ENCODE peak calls at places on chromosomes 3 and 15, in ten cellular contexts. One of them, this sample, is unnamed. For H3K36me3, the result is how much of the 10 kb centered on the place peaks cover.

GRCh38 chr3:128413413-128414205 is 53.1 kb downstream of the DNAJB8 start:
- DNase-seq in upper lobe of right lung: no peak
- DNase-seq in lower lobe of right lung: no peak
- DNase-seq in IMR-90: no peak
- DNase-seq in tibial artery: no peak
- DNase-seq in Panc1: no peak
- DNase-seq in brain microvascular endothelial cell: no peak
- DNase-seq in stomach: no peak
- DNase-seq in spleen: no peak
- DNase-seq in neural progenitor cell: no peak
- DNase-seq in this sample: no peak

GRCh38 chr15:87416591-87417257 is 839.8 kb downstream of the NTRK3 start:
- DNase-seq in upper lobe of right lung: no peak
- DNase-seq in lower lobe of right lung: no peak
- DNase-seq in IMR-90: no peak
- DNase-seq in tibial artery: no peak
- DNase-seq in Panc1: no peak
- DNase-seq in brain microvascular endothelial cell: no peak
- DNase-seq in stomach: no peak
- DNase-seq in spleen: no peak
- DNase-seq in neural progenitor cell: no peak
- DNase-seq in this sample: no peak

GRCh38 chr3:178479860-178480259 is 56.4 kb upstream of the KCNMB2 start:
- DNase-seq in upper lobe of right lung: no peak
- DNase-seq in lower lobe of right lung: no peak
- DNase-seq in IMR-90: no peak
- DNase-seq in tibial artery: no peak
- DNase-seq in Panc1: no peak
- DNase-seq in brain microvascular endothelial cell: no peak
- DNase-seq in stomach: no peak
- DNase-seq in spleen: no peak
- DNase-seq in neural progenitor cell: no peak
- DNase-seq in this sample: no peak

GRCh38 chr3:34108976-34109375 is 310.5 kb downstream of the PDCD6IP start:
- DNase-seq in upper lobe of right lung: no peak
- DNase-seq in lower lobe of right lung: no peak
- DNase-seq in IMR-90: no peak
- DNase-seq in tibial artery: no peak
- DNase-seq in Panc1: no peak
- DNase-seq in brain microvascular endothelial cell: no peak
- DNase-seq in stomach: no peak
- DNase-seq in spleen: no peak
- DNase-seq in neural progenitor cell: no peak
- DNase-seq in this sample: no peak

GRCh38 chr15:70669006-70669602 is 94.3 kb downstream of the UACA start:
- DNase-seq in upper lobe of right lung: no peak
- DNase-seq in lower lobe of right lung: no peak
- DNase-seq in IMR-90: no peak
- DNase-seq in tibial artery: no peak
- DNase-seq in Panc1: no peak
- DNase-seq in brain microvascular endothelial cell: no peak
- DNase-seq in stomach: no peak
- DNase-seq in spleen: no peak
- DNase-seq in neural progenitor cell: no peak
- DNase-seq in this sample: no peak

GRCh38 chr3:23877324-23877980 is 39.3 kb downstream of the NKIRAS1 start:
- DNase-seq in upper lobe of right lung: no peak
- DNase-seq in lower lobe of right lung: no peak
- DNase-seq in IMR-90: peak
- DNase-seq in tibial artery: no peak
- DNase-seq in Panc1: no peak
- DNase-seq in brain microvascular endothelial cell: peak
- DNase-seq in stomach: no peak
- DNase-seq in spleen: no peak
- DNase-seq in neural progenitor cell: no peak
- DNase-seq in this sample: no peak

GRCh38 chr15:57624730-57625129 is 33.0 kb downstream of the MYZAP start:
- DNase-seq in upper lobe of right lung: no peak
- DNase-seq in lower lobe of right lung: no peak
- DNase-seq in IMR-90: no peak
- DNase-seq in tibial artery: no peak
- DNase-seq in Panc1: no peak
- DNase-seq in brain microvascular endothelial cell: no peak
- DNase-seq in stomach: no peak
- DNase-seq in spleen: no peak
- DNase-seq in neural progenitor cell: no peak
- DNase-seq in this sample: no peak

GRCh38 chr3:150763841-150764483 is 993 bp upstream of the SIAH2 start:
- DNase-seq in upper lobe of right lung: peak
- DNase-seq in lower lobe of right lung: peak
- DNase-seq in IMR-90: peak
- DNase-seq in tibial artery: peak
- DNase-seq in Panc1: no peak
- DNase-seq in brain microvascular endothelial cell: no peak
- DNase-seq in stomach: peak
- DNase-seq in spleen: peak
- DNase-seq in neural progenitor cell: peak
- DNase-seq in this sample: peak

GRCh38 chr3:58946875-58947274 is 103.0 kb downstream of the CFAP20DC start:
- DNase-seq in upper lobe of right lung: no peak
- DNase-seq in lower lobe of right lung: no peak
- DNase-seq in IMR-90: no peak
- DNase-seq in tibial artery: no peak
- DNase-seq in Panc1: no peak
- DNase-seq in brain microvascular endothelial cell: no peak
- DNase-seq in stomach: no peak
- DNase-seq in spleen: no peak
- DNase-seq in neural progenitor cell: no peak
- DNase-seq in this sample: no peak

GRCh38 chr3:109532257-109533216 is 195.2 kb upstream of the DPPA4 start:
- DNase-seq in upper lobe of right lung: no peak
- DNase-seq in lower lobe of right lung: no peak
- DNase-seq in IMR-90: peak
- DNase-seq in tibial artery: no peak
- DNase-seq in Panc1: no peak
- DNase-seq in brain microvascular endothelial cell: peak
- DNase-seq in stomach: peak
- DNase-seq in spleen: no peak
- DNase-seq in neural progenitor cell: peak
- DNase-seq in this sample: peak

GRCh38 chr3:129121016-129121791 is 400 bp downstream of the RAB43 start:
- DNase-seq in upper lobe of right lung: no peak
- DNase-seq in lower lobe of right lung: peak
- DNase-seq in IMR-90: peak
- DNase-seq in tibial artery: no peak
- DNase-seq in Panc1: no peak
- DNase-seq in brain microvascular endothelial cell: no peak
- DNase-seq in stomach: peak
- DNase-seq in spleen: no peak
- DNase-seq in neural progenitor cell: peak
- DNase-seq in this sample: peak

GRCh38 chr3:71095511-71096305 is 487.8 kb downstream of the FOXP1 start:
- DNase-seq in upper lobe of right lung: no peak
- DNase-seq in lower lobe of right lung: no peak
- DNase-seq in IMR-90: peak
- DNase-seq in tibial artery: no peak
- DNase-seq in Panc1: no peak
- DNase-seq in brain microvascular endothelial cell: no peak
- DNase-seq in stomach: no peak
- DNase-seq in spleen: no peak
- DNase-seq in neural progenitor cell: no peak
- DNase-seq in this sample: no peak

GRCh38 chr3:190180268-190180667 is 59.6 kb upstream of the P3H2 start:
- DNase-seq in upper lobe of right lung: no peak
- DNase-seq in lower lobe of right lung: no peak
- DNase-seq in IMR-90: peak
- DNase-seq in tibial artery: no peak
- DNase-seq in Panc1: no peak
- DNase-seq in brain microvascular endothelial cell: no peak
- DNase-seq in stomach: no peak
- DNase-seq in spleen: no peak
- DNase-seq in neural progenitor cell: no peak
- DNase-seq in this sample: no peak

GRCh38 chr3:104832530-104832929 is 534.2 kb upstream of the ALCAM start:
- DNase-seq in upper lobe of right lung: no peak
- DNase-seq in lower lobe of right lung: no peak
- DNase-seq in IMR-90: no peak
- DNase-seq in tibial artery: no peak
- DNase-seq in Panc1: no peak
- DNase-seq in brain microvascular endothelial cell: no peak
- DNase-seq in stomach: no peak
- DNase-seq in spleen: no peak
- DNase-seq in neural progenitor cell: no peak
- DNase-seq in this sample: no peak

GRCh38 chr15:79042213-79042928 is 48.2 kb downstream of the RASGRF1 start:
- DNase-seq in upper lobe of right lung: no peak
- DNase-seq in lower lobe of right lung: no peak
- DNase-seq in IMR-90: no peak
- DNase-seq in tibial artery: no peak
- DNase-seq in Panc1: no peak
- DNase-seq in brain microvascular endothelial cell: no peak
- DNase-seq in stomach: no peak
- DNase-seq in spleen: no peak
- DNase-seq in neural progenitor cell: no peak
- DNase-seq in this sample: no peak

GRCh38 chr3:11534011-11534782 is 109.5 kb downstream of the VGLL4 start:
- DNase-seq in upper lobe of right lung: no peak
- DNase-seq in lower lobe of right lung: no peak
- DNase-seq in IMR-90: no peak
- DNase-seq in tibial artery: peak
- DNase-seq in Panc1: no peak
- DNase-seq in brain microvascular endothelial cell: no peak
- DNase-seq in stomach: peak
- DNase-seq in spleen: no peak
- DNase-seq in neural progenitor cell: no peak
- DNase-seq in this sample: no peak

GRCh38 chr3:107884719-107885460 is 205.9 kb downstream of the CD47 start:
- DNase-seq in upper lobe of right lung: no peak
- DNase-seq in lower lobe of right lung: no peak
- DNase-seq in IMR-90: peak
- DNase-seq in tibial artery: no peak
- DNase-seq in Panc1: no peak
- DNase-seq in brain microvascular endothelial cell: no peak
- DNase-seq in stomach: no peak
- DNase-seq in spleen: no peak
- DNase-seq in neural progenitor cell: peak
- DNase-seq in this sample: no peak

GRCh38 chr3:69368129-69368741 is 17.7 kb downstream of the FRMD4B start:
- DNase-seq in upper lobe of right lung: no peak
- DNase-seq in lower lobe of right lung: no peak
- DNase-seq in IMR-90: no peak
- DNase-seq in tibial artery: no peak
- DNase-seq in Panc1: no peak
- DNase-seq in brain microvascular endothelial cell: no peak
- DNase-seq in stomach: no peak
- DNase-seq in spleen: no peak
- DNase-seq in neural progenitor cell: no peak
- DNase-seq in this sample: no peak

GRCh38 chr15:57031605-57032004 is 113.2 kb downstream of the TCF12 start:
- DNase-seq in upper lobe of right lung: no peak
- DNase-seq in lower lobe of right lung: no peak
- DNase-seq in IMR-90: peak
- DNase-seq in tibial artery: no peak
- DNase-seq in Panc1: no peak
- DNase-seq in brain microvascular endothelial cell: peak
- DNase-seq in stomach: no peak
- DNase-seq in spleen: no peak
- DNase-seq in neural progenitor cell: no peak
- DNase-seq in this sample: no peak

GRCh38 chr15:72994778-72995177 is 57.5 kb upstream of the NEO1 start:
- DNase-seq in upper lobe of right lung: no peak
- DNase-seq in lower lobe of right lung: no peak
- DNase-seq in IMR-90: no peak
- DNase-seq in tibial artery: no peak
- DNase-seq in Panc1: no peak
- DNase-seq in brain microvascular endothelial cell: no peak
- DNase-seq in stomach: peak
- DNase-seq in spleen: no peak
- DNase-seq in neural progenitor cell: no peak
- DNase-seq in this sample: no peak
- H3K4me3 ChIP-seq in upper lobe of right lung: no peak
- H3K4me3 ChIP-seq in lower lobe of right lung: no peak
- H3K4me3 ChIP-seq in IMR-90: no peak
- H3K4me3 ChIP-seq in tibial artery: no peak
- H3K4me3 ChIP-seq in Panc1: no peak
- H3K4me3 ChIP-seq in brain microvascular endothelial cell: no peak
- H3K4me3 ChIP-seq in stomach: no peak
- H3K4me3 ChIP-seq in spleen: no peak
- H3K4me3 ChIP-seq in neural progenitor cell: no peak
- H3K4me3 ChIP-seq in this sample: no peak

DNA sequence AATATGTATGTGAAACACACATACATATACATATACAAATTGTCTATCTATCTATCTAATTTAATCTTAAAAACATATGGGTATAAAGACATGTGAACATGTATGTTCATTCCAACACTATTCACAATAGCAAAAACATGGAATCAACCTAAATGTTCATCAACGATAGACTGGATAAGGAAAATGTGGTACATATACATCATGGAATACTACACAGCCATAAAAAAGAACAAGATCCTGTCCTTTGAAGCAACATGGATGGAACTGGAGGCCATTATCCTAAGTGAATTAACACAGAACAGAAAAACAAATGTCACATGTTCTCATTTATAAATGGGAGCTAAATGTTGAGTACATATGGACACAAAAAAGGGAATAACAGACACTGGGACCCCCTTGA is 5.8 kb downstream of the CCR9 start:
- DNase-seq in upper lobe of right lung: no peak
- DNase-seq in lower lobe of right lung: no peak
- DNase-seq in IMR-90: no peak
- DNase-seq in tibial artery: no peak
- DNase-seq in Panc1: no peak
- DNase-seq in brain microvascular endothelial cell: no peak
- DNase-seq in stomach: no peak
- DNase-seq in spleen: no peak
- DNase-seq in neural progenitor cell: no peak
- DNase-seq in this sample: no peak
- TF ChIP-seq CTCF in upper lobe of right lung: no peak
- TF ChIP-seq CTCF in lower lobe of right lung: no peak
- TF ChIP-seq CTCF in IMR-90: no peak
- TF ChIP-seq CTCF in tibial artery: no peak
- TF ChIP-seq CTCF in Panc1: no peak
- TF ChIP-seq CTCF in brain microvascular endothelial cell: no peak
- TF ChIP-seq CTCF in stomach: no peak
- TF ChIP-seq CTCF in spleen: no peak
- TF ChIP-seq CTCF in neural progenitor cell: no peak
- TF ChIP-seq CTCF in this sample: no peak

GRCh38 chr15:85693277-85693676 is 101.4 kb downstream of the KLHL25 start:
- DNase-seq in upper lobe of right lung: no peak
- DNase-seq in lower lobe of right lung: no peak
- DNase-seq in IMR-90: no peak
- DNase-seq in tibial artery: no peak
- DNase-seq in Panc1: no peak
- DNase-seq in brain microvascular endothelial cell: no peak
- DNase-seq in stomach: no peak
- DNase-seq in spleen: no peak
- DNase-seq in neural progenitor cell: no peak
- DNase-seq in this sample: no peak
- H3K36me3 ChIP-seq in upper lobe of right lung: half or more
- H3K36me3 ChIP-seq in lower lobe of right lung: half or more
- H3K36me3 ChIP-seq in IMR-90: under half
- H3K36me3 ChIP-seq in tibial artery: under half
- H3K36me3 ChIP-seq in Panc1: under half
- H3K36me3 ChIP-seq in brain microvascular endothelial cell: under half
- H3K36me3 ChIP-seq in stomach: half or more
- H3K36me3 ChIP-seq in spleen: under half
- H3K36me3 ChIP-seq in neural progenitor cell: under half
- H3K36me3 ChIP-seq in this sample: under half

GRCh38 chr3:49406571-49407565 is 4.9 kb downstream of the RHOA start:
- DNase-seq in upper lobe of right lung: no peak
- DNase-seq in lower lobe of right lung: peak
- DNase-seq in IMR-90: no peak
- DNase-seq in tibial artery: no peak
- DNase-seq in Panc1: no peak
- DNase-seq in brain microvascular endothelial cell: no peak
- DNase-seq in stomach: no peak
- DNase-seq in spleen: peak
- DNase-seq in neural progenitor cell: no peak
- DNase-seq in this sample: no peak
- H3K4me3 ChIP-seq in upper lobe of right lung: no peak
- H3K4me3 ChIP-seq in lower lobe of right lung: peak
- H3K4me3 ChIP-seq in IMR-90: no peak
- H3K4me3 ChIP-seq in tibial artery: no peak
- H3K4me3 ChIP-seq in Panc1: no peak
- H3K4me3 ChIP-seq in brain microvascular endothelial cell: no peak
- H3K4me3 ChIP-seq in stomach: no peak
- H3K4me3 ChIP-seq in spleen: no peak
- H3K4me3 ChIP-seq in neural progenitor cell: no peak
- H3K4me3 ChIP-seq in this sample: no peak